ENCODE peak calls at places on chromosomes 12 and 14, in four cellular contexts. One of them, this sample, is unnamed.

GRCh38 chr14:99726538-99727095 is 42.5 kb downstream of the CYP46A1 start:
- DNase-seq in stimulated activated CD4-positive, alpha-beta T cell treated with anti-CD3 and anti-CD28 coated beads, TNF-alpha, amount 100 ng/mL, for 1 hour: no peak
- DNase-seq in neural crest cell: no peak
- DNase-seq in bronchial epithelial cell: no peak
- DNase-seq in this sample: no peak

GRCh38 chr14:95046711-95047681 is 110.3 kb downstream of the DICER1 start:
- DNase-seq in bronchial epithelial cell: no peak
- DNase-seq in neural crest cell: no peak
- DNase-seq in stimulated activated CD4-positive, alpha-beta T cell treated with anti-CD3 and anti-CD28 coated beads, TNF-alpha, amount 100 ng/mL, for 1 hour: no peak
- DNase-seq in this sample: no peak

GRCh38 chr14:71228711-71229110 is 321.5 kb downstream of the PCNX1 start:
- DNase-seq in stimulated activated CD4-positive, alpha-beta T cell treated with anti-CD3 and anti-CD28 coated beads, TNF-alpha, amount 100 ng/mL, for 1 hour: no peak
- DNase-seq in bronchial epithelial cell: no peak
- DNase-seq in neural crest cell: no peak
- DNase-seq in this sample: no peak

GRCh38 chr14:99876406-99876805 is 83.2 kb downstream of the EML1 start:
- DNase-seq in neural crest cell: no peak
- DNase-seq in stimulated activated CD4-positive, alpha-beta T cell treated with anti-CD3 and anti-CD28 coated beads, TNF-alpha, amount 100 ng/mL, for 1 hour: no peak
- DNase-seq in bronchial epithelial cell: no peak
- DNase-seq in this sample: no peak

GRCh38 chr12:88993655-88994054 is 358.6 kb downstream of the DUSP6 start:
- DNase-seq in neural crest cell: no peak
- DNase-seq in bronchial epithelial cell: peak
- DNase-seq in stimulated activated CD4-positive, alpha-beta T cell treated with anti-CD3 and anti-CD28 coated beads, TNF-alpha, amount 100 ng/mL, for 1 hour: no peak
- DNase-seq in this sample: peak

GRCh38 chr12:40770781-40771180 is 78.5 kb downstream of the CNTN1 start:
- DNase-seq in stimulated activated CD4-positive, alpha-beta T cell treated with anti-CD3 and anti-CD28 coated beads, TNF-alpha, amount 100 ng/mL, for 1 hour: no peak
- DNase-seq in neural crest cell: no peak
- DNase-seq in bronchial epithelial cell: no peak
- DNase-seq in this sample: no peak

GRCh38 chr12:123254853-123255446 is 16.7 kb downstream of the CDK2AP1 start:
- DNase-seq in bronchial epithelial cell: no peak
- DNase-seq in neural crest cell: no peak
- DNase-seq in stimulated activated CD4-positive, alpha-beta T cell treated with anti-CD3 and anti-CD28 coated beads, TNF-alpha, amount 100 ng/mL, for 1 hour: no peak
- DNase-seq in this sample: no peak

GRCh38 chr14:81220767-81221578 is at the start of gene GTF2A1:
- DNase-seq in stimulated activated CD4-positive, alpha-beta T cell treated with anti-CD3 and anti-CD28 coated beads, TNF-alpha, amount 100 ng/mL, for 1 hour: peak
- DNase-seq in neural crest cell: peak
- DNase-seq in bronchial epithelial cell: peak
- DNase-seq in this sample: peak

GRCh38 chr12:89384050-89384749 is 31.9 kb upstream of the DUSP6 start:
- DNase-seq in neural crest cell: no peak
- DNase-seq in stimulated activated CD4-positive, alpha-beta T cell treated with anti-CD3 and anti-CD28 coated beads, TNF-alpha, amount 100 ng/mL, for 1 hour: no peak
- DNase-seq in bronchial epithelial cell: peak
- DNase-seq in this sample: peak

This sample was measured in cerebellum.